ENCODE peak calls at places on chromosomes 12 and 14, in five cellular contexts. One of them, this sample, is unnamed. For H3K36me3 and H3K4me1, the result is how much of the 10 kb centered on the place peaks cover.

GRCh38 chr12:68317047-68317667 is 15.0 kb downstream of the MDM1 start:
- DNase-seq in psoas muscle: no peak
- DNase-seq in mammary epithelial cell: no peak
- DNase-seq in hepatocyte: peak
- DNase-seq in CD8-positive, alpha-beta T cell: peak
- DNase-seq in this sample: peak

GRCh38 chr12:116559080-116559329 is 176 bp upstream of the MAP1LC3B2 start:
- DNase-seq in psoas muscle: no peak
- DNase-seq in mammary epithelial cell: no peak
- DNase-seq in hepatocyte: no peak
- DNase-seq in CD8-positive, alpha-beta T cell: no peak
- DNase-seq in this sample: no peak

GRCh38 chr12:47228802-47229201 is 149.0 kb upstream of the AMIGO2 start:
- DNase-seq in psoas muscle: no peak
- DNase-seq in mammary epithelial cell: no peak
- DNase-seq in hepatocyte: no peak
- DNase-seq in CD8-positive, alpha-beta T cell: no peak
- DNase-seq in this sample: no peak

GRCh38 chr12:3274664-3275063 is 197.5 kb downstream of the TSPAN9 start:
- DNase-seq in psoas muscle: no peak
- DNase-seq in mammary epithelial cell: no peak
- DNase-seq in hepatocyte: no peak
- DNase-seq in CD8-positive, alpha-beta T cell: no peak
- DNase-seq in this sample: no peak

GRCh38 chr12:111201495-111202236 is 167.2 kb downstream of the PHETA1 start:
- DNase-seq in psoas muscle: no peak
- DNase-seq in mammary epithelial cell: no peak
- DNase-seq in hepatocyte: no peak
- DNase-seq in CD8-positive, alpha-beta T cell: no peak
- DNase-seq in this sample: no peak

GRCh38 chr14:103552011-103552797 is 10.3 kb downstream of the BAG5 start:
- DNase-seq in psoas muscle: peak
- DNase-seq in mammary epithelial cell: peak
- DNase-seq in hepatocyte: no peak
- DNase-seq in CD8-positive, alpha-beta T cell: no peak
- DNase-seq in this sample: no peak

GRCh38 chr12:46682148-46682547 is 143.6 kb downstream of the SLC38A4 start:
- DNase-seq in psoas muscle: no peak
- DNase-seq in mammary epithelial cell: no peak
- DNase-seq in hepatocyte: no peak
- DNase-seq in CD8-positive, alpha-beta T cell: no peak
- DNase-seq in this sample: no peak

GRCh38 chr12:57836442-57837375 is 9.8 kb downstream of the CTDSP2 start:
- DNase-seq in psoas muscle: peak
- DNase-seq in mammary epithelial cell: peak
- DNase-seq in hepatocyte: peak
- DNase-seq in CD8-positive, alpha-beta T cell: peak
- DNase-seq in this sample: peak

GRCh38 chr14:26597136-26598080 is at the start of gene NOVA1:
- DNase-seq in psoas muscle: peak
- DNase-seq in mammary epithelial cell: no peak
- DNase-seq in hepatocyte: peak
- DNase-seq in CD8-positive, alpha-beta T cell: peak
- DNase-seq in this sample: peak

GRCh38 chr14:104892517-104893434 is 27.7 kb downstream of the CEP170B start:
- DNase-seq in psoas muscle: peak
- DNase-seq in mammary epithelial cell: no peak
- DNase-seq in hepatocyte: peak
- DNase-seq in CD8-positive, alpha-beta T cell: no peak
- DNase-seq in this sample: peak

GRCh38 chr12:127150479-127150878 is 1116.5 kb upstream of the TMEM132C start:
- DNase-seq in psoas muscle: no peak
- DNase-seq in mammary epithelial cell: no peak
- DNase-seq in hepatocyte: no peak
- DNase-seq in CD8-positive, alpha-beta T cell: no peak
- DNase-seq in this sample: no peak
- TF ChIP-seq CTCF in psoas muscle: no peak
- TF ChIP-seq CTCF in mammary epithelial cell: no peak
- TF ChIP-seq CTCF in hepatocyte: peak
- TF ChIP-seq CTCF in CD8-positive, alpha-beta T cell: no peak
- TF ChIP-seq CTCF in this sample: no peak

GRCh38 chr14:92945544-92945943 is 22.6 kb downstream of the CHGA start:
- DNase-seq in psoas muscle: no peak
- DNase-seq in mammary epithelial cell: no peak
- DNase-seq in hepatocyte: no peak
- DNase-seq in CD8-positive, alpha-beta T cell: no peak
- DNase-seq in this sample: no peak
- H3K36me3 ChIP-seq in psoas muscle: under half
- H3K36me3 ChIP-seq in mammary epithelial cell: under half
- H3K36me3 ChIP-seq in hepatocyte: under half
- H3K36me3 ChIP-seq in CD8-positive, alpha-beta T cell: under half
- H3K36me3 ChIP-seq in this sample: under half

GRCh38 chr12:11664101-11664500 is 14.6 kb downstream of the ETV6 start:
- DNase-seq in psoas muscle: no peak
- DNase-seq in mammary epithelial cell: no peak
- DNase-seq in hepatocyte: no peak
- DNase-seq in CD8-positive, alpha-beta T cell: no peak
- DNase-seq in this sample: no peak
- H3K4me1 ChIP-seq in psoas muscle: under half
- H3K4me1 ChIP-seq in mammary epithelial cell: under half
- H3K4me1 ChIP-seq in hepatocyte: under half
- H3K4me1 ChIP-seq in CD8-positive, alpha-beta T cell: under half
- H3K4me1 ChIP-seq in this sample: under half

GRCh38 chr12:107929436-107929835 is 154.9 kb downstream of the ASCL4 start:
- DNase-seq in psoas muscle: no peak
- DNase-seq in mammary epithelial cell: peak
- DNase-seq in hepatocyte: peak
- DNase-seq in CD8-positive, alpha-beta T cell: no peak
- DNase-seq in this sample: no peak
- TF ChIP-seq CTCF in psoas muscle: no peak
- TF ChIP-seq CTCF in mammary epithelial cell: peak
- TF ChIP-seq CTCF in hepatocyte: peak
- TF ChIP-seq CTCF in CD8-positive, alpha-beta T cell: no peak
- TF ChIP-seq CTCF in this sample: no peak

This sample was measured in ovary.